ENCODE peak calls at places on chromosome 3, in four cellular contexts. One of them, this sample, is unnamed.

GRCh38 chr3:97885931-97886824 is 64.4 kb downstream of the CRYBG3 start:
- DNase-seq in GM12878: no peak
- DNase-seq in K562: no peak
- DNase-seq in HL-60: no peak
- DNase-seq in this sample: no peak

GRCh38 chr3:123063034-123063433 is 3.8 kb upstream of the PDIA5 start:
- DNase-seq in GM12878: no peak
- DNase-seq in HL-60: no peak
- DNase-seq in K562: no peak
- DNase-seq in this sample: no peak

GRCh38 chr3:196537319-196537984 is 22.3 kb upstream of the SMCO1 start:
- DNase-seq in GM12878: no peak
- DNase-seq in HL-60: peak; percentile 14
- DNase-seq in K562: peak; percentile 38
- DNase-seq in this sample: no peak

GRCh38 chr3:124584552-124585391 is 145.5 kb upstream of the UMPS start:
- DNase-seq in K562: peak; percentile 72
- DNase-seq in GM12878: no peak
- DNase-seq in HL-60: no peak
- DNase-seq in this sample: peak; percentile 35

GRCh38 chr3:133464573-133464972 is 64.7 kb downstream of the BFSP2 start:
- DNase-seq in K562: no peak
- DNase-seq in HL-60: no peak
- DNase-seq in GM12878: no peak
- DNase-seq in this sample: no peak

GRCh38 chr3:177802151-177802900 is 605.0 kb upstream of the TBL1XR1 start:
- DNase-seq in GM12878: no peak
- DNase-seq in K562: no peak
- DNase-seq in HL-60: no peak
- DNase-seq in this sample: no peak

GRCh38 chr3:52777127-52777958 is at the start of gene ITIH1:
- DNase-seq in K562: no peak
- DNase-seq in HL-60: no peak
- DNase-seq in GM12878: no peak
- DNase-seq in this sample: no peak

GRCh38 chr3:62277986-62278385 is 95.4 kb downstream of the FEZF2 start:
- DNase-seq in GM12878: no peak
- DNase-seq in HL-60: no peak
- DNase-seq in K562: no peak
- DNase-seq in this sample: no peak

GRCh38 chr3:115148142-115148790 is 1.2 kb upstream of the ZBTB20 start:
- DNase-seq in HL-60: no peak
- DNase-seq in K562: no peak
- DNase-seq in GM12878: no peak
- DNase-seq in this sample: no peak

GRCh38 chr3:156483961-156484787 is 70.7 kb downstream of the SSR3 start:
- DNase-seq in HL-60: peak; percentile 37
- DNase-seq in GM12878: peak; percentile 77
- DNase-seq in K562: no peak
- DNase-seq in this sample: no peak

GRCh38 chr3:58015524-58015915 is 7.3 kb downstream of the FLNB start:
- DNase-seq in K562: no peak
- DNase-seq in GM12878: no peak
- DNase-seq in HL-60: no peak
- DNase-seq in this sample: no peak

GRCh38 chr3:188900421-188900941 is 271.3 kb upstream of the TPRG1 start:
- DNase-seq in K562: no peak
- DNase-seq in GM12878: no peak
- DNase-seq in HL-60: no peak
- DNase-seq in this sample: no peak

GRCh38 chr3:32113566-32113965 is 7.1 kb downstream of the GPD1L start:
- DNase-seq in HL-60: no peak
- DNase-seq in K562: no peak
- DNase-seq in GM12878: no peak
- DNase-seq in this sample: no peak

GRCh38 chr3:58222161-58222724 is 11.5 kb upstream of the DNASE1L3 start:
- DNase-seq in HL-60: no peak
- DNase-seq in K562: no peak
- DNase-seq in GM12878: no peak
- DNase-seq in this sample: no peak

GRCh38 chr3:125028657-125029056 is 27.1 kb downstream of the HEG1 start:
- DNase-seq in GM12878: no peak
- DNase-seq in HL-60: no peak
- DNase-seq in K562: no peak
- DNase-seq in this sample: no peak

DNA sequence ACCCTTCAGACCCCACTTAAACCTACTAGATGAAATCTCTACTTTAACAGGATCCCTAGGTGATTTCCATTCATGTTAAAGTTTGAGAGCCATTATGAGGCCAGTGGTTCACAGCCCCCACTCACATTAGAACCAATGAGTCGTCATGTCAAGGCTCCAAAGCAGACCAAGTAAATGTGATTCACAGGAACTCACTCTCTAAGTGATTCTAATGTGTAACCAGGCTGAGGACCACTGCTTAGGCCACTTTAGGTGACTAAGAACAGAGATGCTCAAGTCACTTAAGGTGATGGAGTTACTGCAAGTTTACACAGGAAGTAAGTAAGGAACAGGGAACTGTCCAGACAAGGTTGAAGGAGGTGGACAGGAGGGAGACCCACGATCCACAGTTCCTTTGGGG is 7.7 kb downstream of the GALNT15 start:
- DNase-seq in K562: no peak
- DNase-seq in HL-60: no peak
- DNase-seq in GM12878: no peak
- DNase-seq in this sample: no peak
- TF ChIP-seq SPI1 in K562: no peak
- TF ChIP-seq SPI1 in HL-60: no peak
- TF ChIP-seq SPI1 in GM12878: no peak
- TF ChIP-seq SPI1 in this sample: no peak

DNA sequence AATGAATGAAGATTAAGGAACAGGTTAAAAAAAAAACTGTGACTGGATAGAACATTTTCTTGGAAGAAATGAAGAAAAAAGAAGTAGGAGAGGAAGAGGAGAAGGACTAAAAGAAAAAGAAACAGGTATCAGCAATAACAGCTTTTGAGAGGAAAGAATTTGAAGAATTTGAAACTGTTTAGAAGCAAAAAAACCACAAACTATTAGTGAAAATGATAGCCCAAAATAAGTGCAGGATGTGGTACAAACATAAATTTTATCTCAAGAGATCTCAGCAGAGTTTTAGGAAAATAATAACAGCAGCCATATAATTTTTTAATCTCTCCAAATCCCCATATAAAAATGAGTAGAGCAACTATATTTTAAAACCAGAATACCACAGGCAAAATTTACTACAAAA is 8.8 kb upstream of the A4GNT start:
- DNase-seq in GM12878: no peak
- DNase-seq in HL-60: no peak
- DNase-seq in K562: no peak
- DNase-seq in this sample: no peak
- TF ChIP-seq SPI1 in GM12878: no peak
- TF ChIP-seq SPI1 in HL-60: no peak
- TF ChIP-seq SPI1 in K562: no peak
- TF ChIP-seq SPI1 in this sample: no peak

GRCh38 chr3:24087469-24087868 is 142.4 kb downstream of the NR1D2 start:
- DNase-seq in K562: no peak
- DNase-seq in HL-60: no peak
- DNase-seq in GM12878: no peak
- DNase-seq in this sample: no peak

GRCh38 chr3:24088782-24089181 is 143.7 kb downstream of the NR1D2 start:
- DNase-seq in K562: peak; percentile 66
- DNase-seq in GM12878: no peak
- DNase-seq in HL-60: no peak
- DNase-seq in this sample: no peak

GRCh38 chr3:24086597-24087369 is 141.7 kb downstream of the NR1D2 start:
- DNase-seq in HL-60: no peak
- DNase-seq in GM12878: no peak
- DNase-seq in K562: no peak
- DNase-seq in this sample: no peak
- TF ChIP-seq SPI1 in HL-60: no peak
- TF ChIP-seq SPI1 in GM12878: no peak
- TF ChIP-seq SPI1 in K562: no peak
- TF ChIP-seq SPI1 in this sample: no peak

GRCh38 chr3:16605966-16606365 is 743 bp upstream of the DAZL start:
- DNase-seq in GM12878: no peak
- DNase-seq in HL-60: no peak
- DNase-seq in K562: no peak
- DNase-seq in this sample: no peak

GRCh38 chr3:16604887-16605602 is at the start of gene DAZL:
- DNase-seq in K562: no peak
- DNase-seq in HL-60: no peak
- DNase-seq in GM12878: no peak
- DNase-seq in this sample: no peak

GRCh38 chr3:16609927-16610580 is 4.8 kb upstream of the DAZL start:
- DNase-seq in GM12878: no peak
- DNase-seq in HL-60: no peak
- DNase-seq in K562: no peak
- DNase-seq in this sample: no peak

GRCh38 chr3:16606398-16606797 is 1.2 kb upstream of the DAZL start:
- DNase-seq in HL-60: no peak
- DNase-seq in K562: no peak
- DNase-seq in GM12878: no peak
- DNase-seq in this sample: no peak

GRCh38 chr3:16608816-16609215 is 3.6 kb upstream of the DAZL start:
- DNase-seq in GM12878: no peak
- DNase-seq in HL-60: no peak
- DNase-seq in K562: no peak
- DNase-seq in this sample: no peak
- TF ChIP-seq SPI1 in GM12878: no peak
- TF ChIP-seq SPI1 in HL-60: no peak
- TF ChIP-seq SPI1 in K562: no peak
- TF ChIP-seq SPI1 in this sample: no peak

DNA sequence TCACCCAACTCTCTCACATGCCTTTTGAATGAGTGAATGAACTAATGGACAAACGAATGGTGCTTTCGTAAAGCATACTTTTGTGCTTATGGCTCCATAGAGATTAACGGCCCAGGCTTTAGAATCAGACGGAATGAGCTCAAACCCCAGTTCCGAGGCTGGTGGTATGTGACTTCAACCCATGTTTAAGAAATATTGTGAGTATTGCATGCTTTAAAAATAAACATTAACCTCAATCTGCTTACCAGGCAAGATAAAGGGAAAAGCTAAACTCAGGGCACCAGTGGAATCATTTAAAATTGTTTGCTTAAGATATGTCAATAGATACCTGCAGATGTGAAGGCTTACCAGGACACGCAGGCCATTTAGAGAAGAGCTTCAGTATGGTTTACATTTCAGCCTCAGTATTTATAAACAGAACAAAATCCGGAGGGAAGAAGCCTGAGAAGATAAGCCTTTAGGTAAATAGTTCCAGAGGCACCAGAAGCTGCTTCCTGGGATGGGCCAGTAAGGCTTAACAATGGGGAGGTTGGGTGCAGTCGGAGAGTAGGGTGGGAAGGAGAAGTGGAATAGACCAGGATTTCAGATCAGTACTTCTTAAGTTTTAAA is 186.4 kb downstream of the ADAMTS9 start:
- DNase-seq in HL-60: no peak
- DNase-seq in K562: no peak
- DNase-seq in GM12878: no peak
- DNase-seq in this sample: no peak
- TF ChIP-seq SPI1 in HL-60: no peak
- TF ChIP-seq SPI1 in K562: no peak
- TF ChIP-seq SPI1 in GM12878: no peak
- TF ChIP-seq SPI1 in this sample: no peak

GRCh38 chr3:127985216-127985615 is 67.0 kb upstream of the SEC61A1 start:
- DNase-seq in K562: no peak
- DNase-seq in HL-60: no peak
- DNase-seq in GM12878: no peak
- DNase-seq in this sample: no peak

GRCh38 chr3:127985655-127986225 is 66.5 kb upstream of the SEC61A1 start:
- DNase-seq in HL-60: no peak
- DNase-seq in GM12878: no peak
- DNase-seq in K562: no peak
- DNase-seq in this sample: no peak

GRCh38 chr3:127982155-127982554 is 67.1 kb downstream of the KBTBD12 start:
- DNase-seq in HL-60: no peak
- DNase-seq in K562: no peak
- DNase-seq in GM12878: no peak
- DNase-seq in this sample: no peak

GRCh38 chr3:127986803-127987202 is 65.4 kb upstream of the SEC61A1 start:
- DNase-seq in GM12878: no peak
- DNase-seq in HL-60: no peak
- DNase-seq in K562: no peak
- DNase-seq in this sample: no peak

DNA sequence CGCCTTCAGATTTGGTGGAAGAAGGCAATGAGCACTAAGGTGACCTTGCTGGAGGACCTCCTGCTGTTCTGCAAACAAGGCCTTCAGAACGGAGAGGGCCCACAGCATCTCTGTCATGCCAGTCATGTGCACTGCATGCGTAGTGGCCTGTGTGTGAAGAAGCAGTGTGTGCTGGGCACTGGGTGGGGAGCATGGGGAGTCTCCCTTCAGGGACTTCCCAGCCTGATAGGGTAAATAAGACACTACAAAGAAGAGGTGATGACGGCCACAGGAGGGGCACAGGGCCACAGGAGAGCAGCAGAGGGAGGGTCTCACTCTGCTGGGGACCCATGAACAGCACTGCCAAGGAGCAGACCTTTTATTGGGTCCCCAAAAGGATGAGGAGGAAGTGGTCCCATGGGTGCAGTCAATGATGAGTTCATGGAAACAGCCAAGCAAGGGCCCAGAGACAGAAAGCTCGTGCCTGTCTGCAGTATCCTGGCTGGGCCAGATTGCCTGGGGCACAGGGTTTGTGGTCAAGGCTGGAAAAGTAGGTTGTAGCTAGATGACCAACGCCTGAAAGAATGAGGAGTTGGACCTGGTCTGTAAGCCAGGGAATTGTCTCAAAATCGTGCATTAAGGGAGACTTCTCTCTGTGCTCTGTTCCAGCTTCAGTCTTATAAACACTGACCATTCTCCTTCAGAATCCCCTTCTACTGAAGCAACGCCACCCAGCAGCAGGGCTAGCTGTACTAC is 67.8 kb upstream of the SEC61A1 start:
- DNase-seq in GM12878: no peak
- DNase-seq in HL-60: no peak
- DNase-seq in K562: no peak
- DNase-seq in this sample: no peak
- TF ChIP-seq SPI1 in GM12878: no peak
- TF ChIP-seq SPI1 in HL-60: no peak
- TF ChIP-seq SPI1 in K562: no peak
- TF ChIP-seq SPI1 in this sample: no peak